ENCODE peak calls at places on chromosomes 3 and 15, in six cellular contexts. A is ELR; E is MM.1S; C is T-helper 2 cell; S is hypothalamus; N is stimulated activated CD8-positive, alpha-beta memory T cell treated with anti-CD3 and anti-CD28 coated beads, Interleukin-15, amount 100 ng/mL, for 1 hour. H is an unnamed sample.

GRCh38 chr3:65884072-65884471 is 154.6 kb downstream of the MAGI1 start:
- DNase-seq in A (no peak), E (no peak), C (no peak), S (no peak), N (no peak), H (no peak)

GRCh38 chr15:31254431-31255175 is 72.0 kb upstream of the KLF13 start:
- DNase-seq in A (no peak), E (no peak), C (no peak), S (no peak), N (no peak), H (no peak)

GRCh38 chr15:80747317-80748053 is 31.7 kb upstream of the CEMIP start:
- DNase-seq in A (no peak), E (no peak), C (no peak), S (peak), N (no peak), H (no peak)

GRCh38 chr3:136602818-136603217 is 149.4 kb downstream of the STAG1 start:
- DNase-seq in A (no peak), E (no peak), C (no peak), S (no peak), N (no peak), H (no peak)

GRCh38 chr15:74950078-74951000 is 6.2 kb downstream of the RPP25 start:
- DNase-seq in A (peak), E (peak), C (peak), S (peak), N (peak), H (peak)

GRCh38 chr3:141489184-141489583 is 2.4 kb downstream of the RASA2 start:
- DNase-seq in A (no peak), E (peak), C (peak), S (no peak), N (no peak), H (no peak)

GRCh38 chr3:169666501-169667379 is 3.2 kb upstream of the MECOM start:
- DNase-seq in A (no peak), E (no peak), C (no peak), S (no peak), N (no peak), H (no peak)

GRCh38 chr15:66287461-66288055 is 5.8 kb upstream of the DIS3L start:
- DNase-seq in A (peak), E (peak), C (peak), S (peak), N (no peak), H (no peak)

GRCh38 chr3:128784228-128784627 is 58.2 kb downstream of the RAB7A start:
- DNase-seq in A (no peak), E (no peak), C (peak), S (peak), N (peak), H (no peak)

GRCh38 chr3:47315069-47315647 is 32.4 kb downstream of the KLHL18 start:
- DNase-seq in A (no peak), E (no peak), C (no peak), S (no peak), N (no peak), H (no peak)

H was measured in T-helper 22 cell.